ENCODE peak calls at places on chromosomes 3 and 15, in eight cellular contexts. One of them, this sample, is unnamed.

GRCh38 chr3:124599779-124600693 is 130.2 kb upstream of the UMPS start:
- DNase-seq in MCF 10A: peak
- DNase-seq in prostate gland: peak
- DNase-seq in spleen: no peak
- DNase-seq in Panc1: no peak
- DNase-seq in RWPE2: no peak
- DNase-seq in neural progenitor cell: no peak
- DNase-seq in left lung: no peak
- DNase-seq in this sample: no peak

GRCh38 chr3:126811530-126811929 is 107.5 kb downstream of the CHCHD6 start:
- DNase-seq in MCF 10A: no peak
- DNase-seq in prostate gland: no peak
- DNase-seq in spleen: no peak
- DNase-seq in Panc1: no peak
- DNase-seq in RWPE2: no peak
- DNase-seq in neural progenitor cell: no peak
- DNase-seq in left lung: no peak
- DNase-seq in this sample: no peak

GRCh38 chr3:124780767-124781485 is 50.7 kb downstream of the UMPS start:
- DNase-seq in MCF 10A: no peak
- DNase-seq in prostate gland: peak
- DNase-seq in spleen: peak
- DNase-seq in Panc1: no peak
- DNase-seq in RWPE2: no peak
- DNase-seq in neural progenitor cell: peak
- DNase-seq in left lung: peak
- DNase-seq in this sample: no peak

GRCh38 chr15:49605588-49605987 is 15.0 kb downstream of the FAM227B start:
- DNase-seq in MCF 10A: no peak
- DNase-seq in prostate gland: no peak
- DNase-seq in spleen: no peak
- DNase-seq in Panc1: no peak
- DNase-seq in RWPE2: no peak
- DNase-seq in neural progenitor cell: no peak
- DNase-seq in left lung: no peak
- DNase-seq in this sample: no peak

GRCh38 chr15:84982301-84982920 is 755 bp downstream of the PDE8A start:
- DNase-seq in MCF 10A: peak
- DNase-seq in prostate gland: peak
- DNase-seq in spleen: peak
- DNase-seq in Panc1: no peak
- DNase-seq in RWPE2: no peak
- DNase-seq in neural progenitor cell: peak
- DNase-seq in left lung: peak
- DNase-seq in this sample: peak

GRCh38 chr3:37255990-37256308 is 81.6 kb upstream of the LRRFIP2 start:
- DNase-seq in MCF 10A: no peak
- DNase-seq in prostate gland: no peak
- DNase-seq in spleen: no peak
- DNase-seq in Panc1: no peak
- DNase-seq in RWPE2: no peak
- DNase-seq in neural progenitor cell: no peak
- DNase-seq in left lung: no peak
- DNase-seq in this sample: no peak

GRCh38 chr3:98817546-98817945 is 54.4 kb downstream of the ST3GAL6 start:
- DNase-seq in MCF 10A: peak
- DNase-seq in prostate gland: no peak
- DNase-seq in spleen: no peak
- DNase-seq in Panc1: peak
- DNase-seq in RWPE2: no peak
- DNase-seq in neural progenitor cell: peak
- DNase-seq in left lung: no peak
- DNase-seq in this sample: no peak

GRCh38 chr3:133821767-133822638 is 16.4 kb downstream of the SRPRB start:
- DNase-seq in MCF 10A: peak
- DNase-seq in prostate gland: no peak
- DNase-seq in spleen: no peak
- DNase-seq in Panc1: peak
- DNase-seq in RWPE2: peak
- DNase-seq in neural progenitor cell: peak
- DNase-seq in left lung: no peak
- DNase-seq in this sample: no peak

GRCh38 chr3:66386011-66386924 is 114.6 kb downstream of the LRIG1 start:
- DNase-seq in MCF 10A: no peak
- DNase-seq in prostate gland: no peak
- DNase-seq in spleen: no peak
- DNase-seq in Panc1: no peak
- DNase-seq in RWPE2: no peak
- DNase-seq in neural progenitor cell: no peak
- DNase-seq in left lung: no peak
- DNase-seq in this sample: no peak

GRCh38 chr15:78263351-78263781 is 996 bp upstream of the DNAJA4 start:
- DNase-seq in MCF 10A: no peak
- DNase-seq in prostate gland: no peak
- DNase-seq in spleen: no peak
- DNase-seq in Panc1: no peak
- DNase-seq in RWPE2: no peak
- DNase-seq in neural progenitor cell: no peak
- DNase-seq in left lung: no peak
- DNase-seq in this sample: no peak

GRCh38 chr3:120204338-120204737 is 80.7 kb downstream of the GPR156 start:
- DNase-seq in MCF 10A: no peak
- DNase-seq in prostate gland: no peak
- DNase-seq in spleen: no peak
- DNase-seq in Panc1: no peak
- DNase-seq in RWPE2: no peak
- DNase-seq in neural progenitor cell: no peak
- DNase-seq in left lung: no peak
- DNase-seq in this sample: no peak

DNA sequence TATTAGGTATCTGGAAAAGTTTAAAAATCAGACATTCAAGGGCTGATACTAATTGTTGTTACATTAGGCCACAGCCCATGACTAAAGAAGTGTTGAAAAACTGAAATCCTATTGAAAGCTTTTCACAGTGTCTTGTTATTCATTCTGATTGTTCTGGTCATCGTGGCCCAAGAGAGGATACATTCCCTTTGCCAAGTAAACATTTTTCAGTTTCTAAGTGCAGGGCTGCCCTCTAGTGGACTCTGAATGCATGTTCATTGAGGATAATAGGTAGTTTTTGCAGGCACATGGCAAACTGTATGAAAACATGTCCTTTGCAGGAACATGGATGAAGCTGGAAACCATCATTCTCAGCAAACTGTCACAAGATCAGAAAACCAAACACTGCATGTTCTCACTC is 181.1 kb downstream of the MYRIP start:
- DNase-seq in MCF 10A: peak
- DNase-seq in prostate gland: peak
- DNase-seq in spleen: no peak
- DNase-seq in Panc1: peak
- DNase-seq in RWPE2: no peak
- DNase-seq in neural progenitor cell: peak
- DNase-seq in left lung: no peak
- DNase-seq in this sample: no peak
- TF ChIP-seq CTCF in MCF 10A: peak
- TF ChIP-seq CTCF in prostate gland: peak
- TF ChIP-seq CTCF in spleen: peak
- TF ChIP-seq CTCF in Panc1: peak
- TF ChIP-seq CTCF in RWPE2: peak
- TF ChIP-seq CTCF in neural progenitor cell: peak
- TF ChIP-seq CTCF in left lung: no peak
- TF ChIP-seq CTCF in this sample: peak

GRCh38 chr15:52186651-52187486 is 4.3 kb downstream of the GNB5 start:
- DNase-seq in MCF 10A: no peak
- DNase-seq in prostate gland: no peak
- DNase-seq in spleen: no peak
- DNase-seq in Panc1: no peak
- DNase-seq in RWPE2: no peak
- DNase-seq in neural progenitor cell: no peak
- DNase-seq in left lung: no peak
- DNase-seq in this sample: no peak

GRCh38 chr15:52193791-52194190 is 2.6 kb upstream of the GNB5 start:
- DNase-seq in MCF 10A: no peak
- DNase-seq in prostate gland: no peak
- DNase-seq in spleen: no peak
- DNase-seq in Panc1: no peak
- DNase-seq in RWPE2: no peak
- DNase-seq in neural progenitor cell: no peak
- DNase-seq in left lung: no peak
- DNase-seq in this sample: no peak

GRCh38 chr15:52196891-52197290 is 5.7 kb upstream of the GNB5 start:
- DNase-seq in MCF 10A: no peak
- DNase-seq in prostate gland: no peak
- DNase-seq in spleen: no peak
- DNase-seq in Panc1: no peak
- DNase-seq in RWPE2: no peak
- DNase-seq in neural progenitor cell: no peak
- DNase-seq in left lung: no peak
- DNase-seq in this sample: no peak

GRCh38 chr15:52193321-52193720 is 2.1 kb upstream of the GNB5 start:
- DNase-seq in MCF 10A: no peak
- DNase-seq in prostate gland: peak
- DNase-seq in spleen: no peak
- DNase-seq in Panc1: no peak
- DNase-seq in RWPE2: no peak
- DNase-seq in neural progenitor cell: no peak
- DNase-seq in left lung: no peak
- DNase-seq in this sample: no peak

GRCh38 chr15:52191207-52191606 is at the start of gene GNB5:
- DNase-seq in MCF 10A: no peak
- DNase-seq in prostate gland: no peak
- DNase-seq in spleen: no peak
- DNase-seq in Panc1: no peak
- DNase-seq in RWPE2: no peak
- DNase-seq in neural progenitor cell: peak
- DNase-seq in left lung: no peak
- DNase-seq in this sample: no peak
- TF ChIP-seq CTCF in MCF 10A: no peak
- TF ChIP-seq CTCF in prostate gland: no peak
- TF ChIP-seq CTCF in spleen: no peak
- TF ChIP-seq CTCF in Panc1: no peak
- TF ChIP-seq CTCF in RWPE2: no peak
- TF ChIP-seq CTCF in neural progenitor cell: no peak
- TF ChIP-seq CTCF in left lung: no peak
- TF ChIP-seq CTCF in this sample: no peak

GRCh38 chr3:10709110-10709781 is 106.8 kb upstream of the SLC6A11 start:
- DNase-seq in MCF 10A: no peak
- DNase-seq in prostate gland: no peak
- DNase-seq in spleen: no peak
- DNase-seq in Panc1: no peak
- DNase-seq in RWPE2: no peak
- DNase-seq in neural progenitor cell: peak
- DNase-seq in left lung: no peak
- DNase-seq in this sample: peak

GRCh38 chr3:10707089-10707983 is 108.7 kb upstream of the SLC6A11 start:
- DNase-seq in MCF 10A: no peak
- DNase-seq in prostate gland: no peak
- DNase-seq in spleen: no peak
- DNase-seq in Panc1: no peak
- DNase-seq in RWPE2: no peak
- DNase-seq in neural progenitor cell: peak
- DNase-seq in left lung: no peak
- DNase-seq in this sample: peak

GRCh38 chr3:10707984-10708868 is 107.8 kb upstream of the SLC6A11 start:
- DNase-seq in MCF 10A: no peak
- DNase-seq in prostate gland: no peak
- DNase-seq in spleen: no peak
- DNase-seq in Panc1: no peak
- DNase-seq in RWPE2: no peak
- DNase-seq in neural progenitor cell: peak
- DNase-seq in left lung: no peak
- DNase-seq in this sample: peak

GRCh38 chr3:10703875-10704274 is 112.2 kb upstream of the SLC6A11 start:
- DNase-seq in MCF 10A: peak
- DNase-seq in prostate gland: no peak
- DNase-seq in spleen: no peak
- DNase-seq in Panc1: no peak
- DNase-seq in RWPE2: no peak
- DNase-seq in neural progenitor cell: peak
- DNase-seq in left lung: no peak
- DNase-seq in this sample: peak

DNA sequence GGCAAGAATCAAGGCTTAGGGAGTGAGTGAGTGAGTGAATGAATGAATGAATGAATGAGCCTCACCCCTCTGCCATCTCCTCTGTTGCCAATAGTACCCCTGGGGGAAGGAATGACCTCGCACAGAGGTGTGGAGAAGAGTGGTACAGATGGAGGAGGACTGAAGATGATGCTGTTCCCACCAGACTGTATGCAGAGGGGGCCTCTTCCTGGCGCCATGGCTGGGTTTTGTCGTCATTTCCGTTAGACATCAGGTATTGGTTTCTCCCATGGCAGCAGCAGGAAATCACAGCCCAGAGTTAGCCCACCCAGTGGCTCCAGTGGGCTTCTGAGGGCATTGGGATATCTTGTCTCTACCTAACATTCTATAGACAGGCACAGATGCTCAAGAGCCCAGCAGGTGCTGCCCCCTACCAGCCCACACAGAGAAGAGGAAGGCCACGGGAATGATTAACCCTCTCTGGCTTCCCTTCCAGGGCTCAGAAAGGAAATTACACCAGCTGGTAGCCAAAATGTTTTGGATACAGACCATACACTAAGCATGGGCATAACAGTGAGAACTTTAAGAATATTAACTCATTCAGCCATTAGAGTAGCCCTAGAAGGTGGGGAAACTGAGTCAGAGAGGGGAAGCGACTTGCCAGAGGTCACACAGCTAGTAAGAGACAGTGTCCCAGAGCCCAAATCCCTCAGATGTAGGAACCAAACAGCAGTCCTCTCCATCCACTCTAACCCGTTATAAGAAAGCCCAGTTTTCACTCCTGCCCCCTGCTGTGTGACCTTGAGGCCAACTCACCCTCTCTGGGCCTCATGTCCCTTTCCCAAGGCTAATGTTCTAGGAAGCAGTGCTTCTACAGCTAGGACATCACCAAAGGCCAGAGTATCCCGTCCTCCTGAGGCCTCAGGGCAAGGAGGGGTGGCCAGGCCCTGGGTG is 109.6 kb upstream of the SLC6A11 start:
- DNase-seq in MCF 10A: no peak
- DNase-seq in prostate gland: no peak
- DNase-seq in spleen: no peak
- DNase-seq in Panc1: no peak
- DNase-seq in RWPE2: no peak
- DNase-seq in neural progenitor cell: peak
- DNase-seq in left lung: no peak
- DNase-seq in this sample: peak
- TF ChIP-seq CTCF in MCF 10A: no peak
- TF ChIP-seq CTCF in prostate gland: no peak
- TF ChIP-seq CTCF in spleen: no peak
- TF ChIP-seq CTCF in Panc1: peak
- TF ChIP-seq CTCF in RWPE2: no peak
- TF ChIP-seq CTCF in neural progenitor cell: peak
- TF ChIP-seq CTCF in left lung: no peak
- TF ChIP-seq CTCF in this sample: no peak

DNA sequence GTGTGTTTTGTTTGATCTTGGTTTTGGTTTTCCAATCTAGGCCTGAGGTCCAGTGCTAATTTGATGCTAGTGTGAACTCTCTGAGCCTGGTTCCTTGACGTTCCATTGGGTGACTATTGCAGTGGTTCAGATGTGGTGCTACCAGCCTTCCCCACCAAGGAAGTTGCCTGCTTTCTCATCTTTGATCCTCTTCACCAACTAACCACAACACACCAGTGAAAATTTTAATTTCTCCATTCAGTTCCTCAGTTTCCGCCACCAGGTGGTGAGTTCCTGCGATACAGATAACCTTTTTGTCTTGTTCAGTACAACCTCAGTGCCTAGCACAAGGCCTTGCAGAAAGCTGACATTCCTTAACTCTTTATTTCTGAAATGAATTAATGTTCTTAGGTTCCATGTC is 337.4 kb upstream of the TPRG1 start:
- DNase-seq in MCF 10A: no peak
- DNase-seq in prostate gland: no peak
- DNase-seq in spleen: no peak
- DNase-seq in Panc1: no peak
- DNase-seq in RWPE2: no peak
- DNase-seq in neural progenitor cell: no peak
- DNase-seq in left lung: no peak
- DNase-seq in this sample: no peak
- TF ChIP-seq CTCF in MCF 10A: no peak
- TF ChIP-seq CTCF in prostate gland: no peak
- TF ChIP-seq CTCF in spleen: no peak
- TF ChIP-seq CTCF in Panc1: peak
- TF ChIP-seq CTCF in RWPE2: no peak
- TF ChIP-seq CTCF in neural progenitor cell: no peak
- TF ChIP-seq CTCF in left lung: no peak
- TF ChIP-seq CTCF in this sample: no peak

This sample was measured in CD14-positive monocyte.